ENCODE peak calls at places on chromosomes 12 and 14, in five cellular contexts. One of them, this sample, is unnamed.

GRCh38 chr12:22626429-22626828 is 1.5 kb downstream of the ETNK1 start:
- DNase-seq in fibroblast of lung: peak
- DNase-seq in fibroblast of mammary gland: peak
- DNase-seq in H9: no peak
- DNase-seq in lower lobe of right lung: no peak
- DNase-seq in this sample: peak

GRCh38 chr14:31326111-31326510 is 94.2 kb downstream of the HEATR5A start:
- DNase-seq in fibroblast of lung: peak
- DNase-seq in fibroblast of mammary gland: peak
- DNase-seq in H9: no peak
- DNase-seq in lower lobe of right lung: no peak
- DNase-seq in this sample: peak

GRCh38 chr14:23564876-23565275 is 2.7 kb downstream of the AP1G2 start:
- DNase-seq in fibroblast of lung: no peak
- DNase-seq in fibroblast of mammary gland: no peak
- DNase-seq in H9: no peak
- DNase-seq in lower lobe of right lung: no peak
- DNase-seq in this sample: no peak

GRCh38 chr14:39626589-39627576 is 194.7 kb upstream of the FBXO33 start:
- DNase-seq in fibroblast of lung: no peak
- DNase-seq in fibroblast of mammary gland: no peak
- DNase-seq in H9: no peak
- DNase-seq in lower lobe of right lung: no peak
- DNase-seq in this sample: no peak

GRCh38 chr12:114682920-114683708 is 861 bp downstream of the TBX3 start:
- DNase-seq in fibroblast of lung: no peak
- DNase-seq in fibroblast of mammary gland: no peak
- DNase-seq in H9: peak
- DNase-seq in lower lobe of right lung: no peak
- DNase-seq in this sample: peak

GRCh38 chr12:117522559-117522958 is 161.1 kb upstream of the NOS1 start:
- DNase-seq in fibroblast of lung: no peak
- DNase-seq in fibroblast of mammary gland: peak
- DNase-seq in H9: no peak
- DNase-seq in lower lobe of right lung: no peak
- DNase-seq in this sample: no peak

GRCh38 chr14:28609228-28609828 is 157.3 kb upstream of the FOXG1 start:
- DNase-seq in fibroblast of lung: peak
- DNase-seq in fibroblast of mammary gland: peak
- DNase-seq in H9: peak
- DNase-seq in lower lobe of right lung: peak
- DNase-seq in this sample: peak

GRCh38 chr14:70897475-70897874 is 9.8 kb upstream of the PCNX1 start:
- DNase-seq in fibroblast of lung: peak
- DNase-seq in fibroblast of mammary gland: peak
- DNase-seq in H9: no peak
- DNase-seq in lower lobe of right lung: no peak
- DNase-seq in this sample: no peak

GRCh38 chr14:23055147-23055550 is 2.2 kb downstream of the CDH24 start:
- DNase-seq in fibroblast of lung: no peak
- DNase-seq in fibroblast of mammary gland: no peak
- DNase-seq in H9: no peak
- DNase-seq in lower lobe of right lung: no peak
- DNase-seq in this sample: no peak

GRCh38 chr12:6295187-6295811 is 15.2 kb upstream of the PLEKHG6 start:
- DNase-seq in fibroblast of lung: peak
- DNase-seq in fibroblast of mammary gland: peak
- DNase-seq in H9: no peak
- DNase-seq in lower lobe of right lung: peak
- DNase-seq in this sample: peak

GRCh38 chr12:613996-614726 is 49.1 kb downstream of the NINJ2 start:
- DNase-seq in fibroblast of lung: peak
- DNase-seq in fibroblast of mammary gland: peak
- DNase-seq in H9: peak
- DNase-seq in lower lobe of right lung: peak
- DNase-seq in this sample: peak

GRCh38 chr12:85569261-85569660 is 266.9 kb downstream of the RASSF9 start:
- DNase-seq in fibroblast of lung: no peak
- DNase-seq in fibroblast of mammary gland: no peak
- DNase-seq in H9: no peak
- DNase-seq in lower lobe of right lung: no peak
- DNase-seq in this sample: no peak

GRCh38 chr12:112107306-112107705 is 1.3 kb downstream of the NAA25 start:
- DNase-seq in fibroblast of lung: no peak
- DNase-seq in fibroblast of mammary gland: no peak
- DNase-seq in H9: no peak
- DNase-seq in lower lobe of right lung: no peak
- DNase-seq in this sample: peak

GRCh38 chr12:71641390-71641789 is 22.3 kb downstream of the ZFC3H1 start:
- DNase-seq in fibroblast of lung: no peak
- DNase-seq in fibroblast of mammary gland: no peak
- DNase-seq in H9: no peak
- DNase-seq in lower lobe of right lung: no peak
- DNase-seq in this sample: no peak

GRCh38 chr14:30331030-30331429 is 227.9 kb upstream of the G2E3 start:
- DNase-seq in fibroblast of lung: peak
- DNase-seq in fibroblast of mammary gland: no peak
- DNase-seq in H9: no peak
- DNase-seq in lower lobe of right lung: no peak
- DNase-seq in this sample: no peak

GRCh38 chr14:104361101-104361591 is 218.4 kb upstream of the C14orf180 start:
- DNase-seq in fibroblast of lung: no peak
- DNase-seq in fibroblast of mammary gland: no peak
- DNase-seq in H9: peak
- DNase-seq in lower lobe of right lung: peak
- DNase-seq in this sample: no peak

GRCh38 chr12:51270847-51271518 is 768 bp upstream of the SMAGP start:
- DNase-seq in fibroblast of lung: peak
- DNase-seq in fibroblast of mammary gland: peak
- DNase-seq in H9: no peak
- DNase-seq in lower lobe of right lung: no peak
- DNase-seq in this sample: peak

GRCh38 chr12:70317781-70318180 is 48.3 kb upstream of the KCNMB4 start:
- DNase-seq in fibroblast of lung: peak
- DNase-seq in fibroblast of mammary gland: no peak
- DNase-seq in H9: no peak
- DNase-seq in lower lobe of right lung: no peak
- DNase-seq in this sample: no peak

GRCh38 chr12:89070603-89071002 is 281.7 kb downstream of the DUSP6 start:
- DNase-seq in fibroblast of lung: no peak
- DNase-seq in fibroblast of mammary gland: no peak
- DNase-seq in H9: no peak
- DNase-seq in lower lobe of right lung: no peak
- DNase-seq in this sample: no peak

GRCh38 chr12:79935624-79936040 is 735 bp upstream of the PPP1R12A start:
- DNase-seq in fibroblast of lung: peak
- DNase-seq in fibroblast of mammary gland: peak
- DNase-seq in H9: no peak
- DNase-seq in lower lobe of right lung: no peak
- DNase-seq in this sample: peak

GRCh38 chr14:72433511-72433910 is 460.4 kb downstream of the DPF3 start:
- DNase-seq in fibroblast of lung: peak
- DNase-seq in fibroblast of mammary gland: peak
- DNase-seq in H9: no peak
- DNase-seq in lower lobe of right lung: no peak
- DNase-seq in this sample: peak

GRCh38 chr14:55350461-55350860 is 61.2 kb downstream of the ATG14 start:
- DNase-seq in fibroblast of lung: no peak
- DNase-seq in fibroblast of mammary gland: no peak
- DNase-seq in H9: no peak
- DNase-seq in lower lobe of right lung: no peak
- DNase-seq in this sample: no peak

GRCh38 chr12:24681570-24681969 is 267.3 kb downstream of the BCAT1 start:
- DNase-seq in fibroblast of lung: no peak
- DNase-seq in fibroblast of mammary gland: no peak
- DNase-seq in H9: no peak
- DNase-seq in lower lobe of right lung: no peak
- DNase-seq in this sample: no peak

GRCh38 chr12:122243965-122244364 is 18.1 kb upstream of the DIABLO start:
- DNase-seq in fibroblast of lung: no peak
- DNase-seq in fibroblast of mammary gland: no peak
- DNase-seq in H9: no peak
- DNase-seq in lower lobe of right lung: no peak
- DNase-seq in this sample: no peak

GRCh38 chr14:93970589-93970966 is 5.8 kb downstream of the ASB2 start:
- DNase-seq in fibroblast of lung: no peak
- DNase-seq in fibroblast of mammary gland: no peak
- DNase-seq in H9: no peak
- DNase-seq in lower lobe of right lung: no peak
- DNase-seq in this sample: no peak

GRCh38 chr14:74503256-74503972 is 9.8 kb downstream of the ISCA2 start:
- DNase-seq in fibroblast of lung: no peak
- DNase-seq in fibroblast of mammary gland: no peak
- DNase-seq in H9: no peak
- DNase-seq in lower lobe of right lung: no peak
- DNase-seq in this sample: no peak

GRCh38 chr12:54364413-54364812 is at the start of gene GPR84:
- DNase-seq in fibroblast of lung: no peak
- DNase-seq in fibroblast of mammary gland: no peak
- DNase-seq in H9: no peak
- DNase-seq in lower lobe of right lung: no peak
- DNase-seq in this sample: no peak

GRCh38 chr14:89616425-89617141 is 199.6 kb upstream of the FOXN3 start:
- DNase-seq in fibroblast of lung: peak
- DNase-seq in fibroblast of mammary gland: peak
- DNase-seq in H9: no peak
- DNase-seq in lower lobe of right lung: no peak
- DNase-seq in this sample: no peak

GRCh38 chr12:59823535-59823934 is 227.7 kb downstream of the SLC16A7 start:
- DNase-seq in fibroblast of lung: no peak
- DNase-seq in fibroblast of mammary gland: peak
- DNase-seq in H9: no peak
- DNase-seq in lower lobe of right lung: no peak
- DNase-seq in this sample: peak